ENCODE peak calls at places on chromosome 4, in four cellular contexts. R, D, H and A are unnamed samples.
A peak's percentile ranks its signal among the peaks of the same experiment; 100 is the strongest.

GRCh38 chr4:86223472-86223871 is 136.4 kb downstream of the MAPK10 start:
- DNase-seq in D (peak; percentile 66), R (no peak), H (no peak), A (no peak)

GRCh38 chr4:83629945-83630684 is 94.2 kb downstream of the GPAT3 start:
- DNase-seq in R (peak; percentile 47), D (no peak), H (peak; percentile 36), A (peak; percentile 65)

GRCh38 chr4:162285753-162286152 is 122.0 kb upstream of the FSTL5 start:
- DNase-seq in R (no peak), D (no peak), H (no peak), A (no peak)

GRCh38 chr4:157115613-157116340 is 39.8 kb downstream of the GLRB start:
- DNase-seq in H (no peak), R (no peak), D (no peak), A (no peak)

GRCh38 chr4:80017125-80017854 is 55.7 kb downstream of the ANTXR2 start:
- DNase-seq in R (no peak), H (no peak), D (no peak), A (no peak)

GRCh38 chr4:147772459-147772969 is 40.6 kb downstream of the ARHGAP10 start:
- DNase-seq in R (no peak), H (no peak), D (no peak), A (no peak)

GRCh38 chr4:25656031-25656430 is 380 bp downstream of the SLC34A2 start:
- DNase-seq in H (no peak), R (no peak), D (no peak), A (no peak)

GRCh38 chr4:6011271-6011671 is 7.0 kb downstream of the C4orf50 start:
- DNase-seq in D (no peak), H (no peak), R (no peak), A (no peak)

GRCh38 chr4:19167321-19167720 is 1084.4 kb upstream of the SLIT2 start:
- DNase-seq in R (no peak), D (no peak), H (no peak), A (no peak)

GRCh38 chr4:169492436-169493163 is 119.8 kb downstream of the NEK1 start:
- DNase-seq in D (peak; percentile 10), R (peak; percentile 36), H (no peak), A (peak; percentile 46)

GRCh38 chr4:48779095-48779997 is 733 bp downstream of the FRYL start:
- DNase-seq in D (no peak), R (peak; percentile 71), H (peak; percentile 77), A (peak; percentile 57)

GRCh38 chr4:74968456-74969164 is 35.7 kb downstream of the PARM1 start:
- DNase-seq in R (no peak), D (no peak), H (no peak), A (no peak)

GRCh38 chr4:26080876-26081628 is 167.0 kb downstream of the SMIM20 start:
- DNase-seq in R (no peak), D (no peak), H (no peak), A (no peak)

GRCh38 chr4:25441519-25442117 is 64.6 kb downstream of the ANAPC4 start:
- DNase-seq in D (no peak), H (peak; percentile 24), R (peak; percentile 68), A (peak; percentile 72)

GRCh38 chr4:167111622-167112021 is 122.7 kb downstream of the SPOCK3 start:
- DNase-seq in R (no peak), H (no peak), D (no peak), A (no peak)

GRCh38 chr4:55172694-55173287 is 47.4 kb upstream of the KDR start:
- DNase-seq in D (no peak), R (no peak), H (peak; percentile 23), A (no peak)

GRCh38 chr4:17726911-17727310 is 54.5 kb downstream of the FAM184B start:
- DNase-seq in H (no peak), D (no peak), R (no peak), A (no peak)

GRCh38 chr4:36508390-36508789 is 227.0 kb downstream of the DTHD1 start:
- DNase-seq in R (no peak), H (no peak), D (no peak), A (no peak)

GRCh38 chr4:181147421-181147951 is 1095.7 kb upstream of the TENM3 start:
- DNase-seq in R (no peak), H (no peak), D (no peak), A (no peak)

GRCh38 chr4:181146031-181146430 is 1097.2 kb upstream of the TENM3 start:
- DNase-seq in H (no peak), D (no peak), R (no peak), A (no peak)

GRCh38 chr4:181148470-181148869 is 1094.7 kb upstream of the TENM3 start:
- DNase-seq in R (no peak), D (no peak), H (no peak), A (no peak)

GRCh38 chr4:181150173-181150572 is 1093.0 kb upstream of the TENM3 start:
- DNase-seq in H (no peak), R (no peak), D (no peak), A (no peak)
- H3K36me3 ChIP-seq in H (no peaks in the 10 kb centered on the region), R (no peaks in the 10 kb centered on the region), D (no peaks in the 10 kb centered on the region), A (no peaks in the 10 kb centered on the region)

GRCh38 chr4:15144249-15144966 is 142.1 kb downstream of the CPEB2 start:
- DNase-seq in H (no peak), R (no peak), D (no peak), A (no peak)
- H3K4me3 ChIP-seq in H (no peak overlapping the region), R (no peak overlapping the region), D (no peak overlapping the region), A (no peak overlapping the region)

GRCh38 chr4:3510481-3510880 is 21.7 kb downstream of the LRPAP1 start:
- DNase-seq in H (no peak), D (no peak), R (no peak), A (no peak)
- H3K36me3 ChIP-seq in H (peaks cover 75% of the 10 kb centered on the region), D (peaks cover 11% of the 10 kb centered on the region), R (peaks cover 97% of the 10 kb centered on the region), A (peaks cover 13% of the 10 kb centered on the region)

GRCh38 chr4:151202851-151203455 is 74.0 kb upstream of the PRSS48 start:
- DNase-seq in R (no peak), D (no peak), H (no peak), A (no peak)
- H3K4me3 ChIP-seq in R (no peak overlapping the region), D (no peak overlapping the region), H (peak overlapping the region; percentile 15), A (no peak overlapping the region)

GRCh38 chr4:145861331-145862318 is 77.0 kb downstream of the ZNF827 start:
- DNase-seq in H (no peak), R (peak; percentile 34), D (no peak), A (no peak)
- H3K36me3 ChIP-seq in H (no peaks in the 10 kb centered on the region), R (peaks cover 8% of the 10 kb centered on the region), D (peaks cover 2% of the 10 kb centered on the region), A (no peaks in the 10 kb centered on the region)

GRCh38 chr4:122688529-122688928 is 44.0 kb upstream of the BBS12 start:
- DNase-seq in R (no peak), D (no peak), H (no peak), A (no peak)
- H3K4me3 ChIP-seq in R (peak overlapping the region; percentile 18), D (no peak overlapping the region), H (peak overlapping the region; percentile 38), A (no peak overlapping the region)

GRCh38 chr4:2944882-2945526 is 18.2 kb downstream of the NOP14 start:
- DNase-seq in D (no peak), H (no peak), R (no peak), A (no peak)
- H3K36me3 ChIP-seq in D (peaks cover 56% of the 10 kb centered on the region), H (peaks cover 96% of the 10 kb centered on the region), R (peaks cover 100% of the 10 kb centered on the region), A (peaks cover 3% of the 10 kb centered on the region)

GRCh38 chr4:37981844-37982720 is 21.9 kb downstream of the PTTG2 start:
- DNase-seq in D (no peak), H (no peak), R (no peak), A (no peak)
- H3K4me3 ChIP-seq in D (no peak overlapping the region), H (peak overlapping the region; percentile 11), R (no peak overlapping the region), A (no peak overlapping the region)

GRCh38 chr4:8847331-8847730 is 24.3 kb downstream of the HMX1 start:
- DNase-seq in R (no peak), D (no peak), H (no peak), A (no peak)

GRCh38 chr4:8846864-8847263 is 24.8 kb downstream of the HMX1 start:
- DNase-seq in H (no peak), R (no peak), D (no peak), A (no peak)

GRCh38 chr4:8848507-8849265 is 23.0 kb downstream of the HMX1 start:
- DNase-seq in H (no peak), D (no peak), R (no peak), A (peak; percentile 9)

GRCh38 chr4:8846046-8846720 is 25.5 kb downstream of the HMX1 start:
- DNase-seq in D (no peak), R (no peak), H (no peak), A (no peak)

GRCh38 chr4:8847764-8848163 is 23.9 kb downstream of the HMX1 start:
- DNase-seq in D (no peak), R (no peak), H (no peak), A (no peak)
- H3K36me3 ChIP-seq in D (no peaks in the 10 kb centered on the region), R (no peaks in the 10 kb centered on the region), H (peaks cover 3% of the 10 kb centered on the region), A (no peaks in the 10 kb centered on the region)

GRCh38 chr4:107035711-107036601 is at the start of gene DKK2:
- DNase-seq in R (no peak), D (no peak), H (no peak), A (peak; percentile 41)

GRCh38 chr4:107036602-107037151 is 564 bp upstream of the DKK2 start:
- DNase-seq in H (no peak), R (no peak), D (no peak), A (no peak)

GRCh38 chr4:107037188-107037587 is 1.1 kb upstream of the DKK2 start:
- DNase-seq in D (no peak), R (no peak), H (no peak), A (peak; percentile 17)

GRCh38 chr4:107034091-107034698 is 1.9 kb downstream of the DKK2 start:
- DNase-seq in H (no peak), R (no peak), D (no peak), A (no peak)

DNA sequence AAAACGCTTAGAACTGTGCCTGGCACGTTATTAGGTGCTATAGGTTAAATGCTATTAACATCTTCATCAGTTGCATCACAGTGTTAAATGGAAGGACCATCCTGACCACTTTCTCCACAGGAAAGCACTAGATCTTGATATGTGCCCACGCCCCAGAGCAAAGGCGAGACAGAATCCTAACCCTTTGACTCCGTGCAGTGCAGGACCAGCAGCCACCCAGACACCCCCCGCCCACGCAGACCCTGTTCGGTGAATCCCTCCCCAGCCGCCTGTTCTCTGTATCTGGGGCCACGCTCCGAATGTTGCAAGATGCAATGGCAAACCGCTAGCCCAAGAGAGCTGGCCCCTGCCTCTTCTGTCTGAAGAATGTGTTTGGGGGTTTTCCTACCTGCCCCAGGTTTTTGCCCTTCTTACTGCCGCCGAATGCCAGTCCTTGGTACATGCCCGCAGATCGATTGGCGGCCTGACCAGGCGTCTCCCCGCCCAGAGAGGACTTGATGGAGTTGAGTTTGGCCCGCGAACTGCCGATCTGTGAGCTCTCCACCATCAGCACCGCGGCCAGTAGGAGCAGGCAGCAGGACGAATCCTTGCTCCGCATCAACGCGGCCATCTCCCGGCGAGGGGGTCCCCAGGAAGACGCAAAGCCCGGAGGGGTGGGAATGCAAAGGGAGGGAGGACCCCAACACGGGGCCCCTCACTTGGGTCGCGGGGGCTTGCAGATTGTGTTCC is 967 bp downstream of the DKK2 start:
- DNase-seq in R (no peak), D (no peak), H (no peak), A (peak; percentile 14)
- H3K4me3 ChIP-seq in R (peak overlapping the region; percentile 48), D (peak overlapping the region; percentile 55), H (peak overlapping the region; percentile 56), A (no peak overlapping the region)